ENCODE peak calls at places on chromosomes 11 and 22, in seven cellular contexts. U, Z, C, Q, B, D and H are unnamed samples.
A peak's percentile ranks its signal among the peaks of the same experiment; 100 is the strongest.

GRCh38 chr11:16195659-16196058 is 160.7 kb downstream of the SOX6 start:
- DNase-seq in U (no peak), Z (no peak), C (no peak), Q (no peak), B (no peak), D (no peak), H (no peak)

GRCh38 chr22:28801845-28802594 is 1.7 kb upstream of the XBP1 start:
- DNase-seq in U (no peak), Z (no peak), C (no peak), Q (no peak), B (no peak), D (no peak), H (no peak)

GRCh38 chr11:83272627-83273026 is 13.5 kb downstream of the CCDC90B start:
- DNase-seq in U (no peak), Z (no peak), C (no peak), Q (no peak), B (no peak), D (no peak), H (no peak)

GRCh38 chr11:60563553-60564235 is 48.5 kb downstream of the MS4A13 start:
- DNase-seq in U (no peak), Z (no peak), C (no peak), Q (no peak), B (peak; percentile 20), D (no peak), H (peak; percentile 21)

GRCh38 chr11:17767301-17767885 is 32.8 kb downstream of the KCNC1 start:
- DNase-seq in U (no peak), Z (peak; percentile 14), C (no peak), Q (peak; percentile 36), B (no peak), D (no peak), H (no peak)

GRCh38 chr22:21778705-21779363 is 43.2 kb upstream of the YPEL1 start:
- DNase-seq in U (no peak), Z (no peak), C (no peak), Q (no peak), B (no peak), D (no peak), H (no peak)

GRCh38 chr22:27809700-27810365 is 8.3 kb upstream of the MN1 start:
- DNase-seq in U (no peak), Z (no peak), C (no peak), Q (no peak), B (no peak), D (no peak), H (no peak)

GRCh38 chr22:47163876-47164513 is 401.5 kb downstream of the TBC1D22A start:
- DNase-seq in U (no peak), Z (no peak), C (peak; percentile 35), Q (peak; percentile 55), B (no peak), D (no peak), H (no peak)

GRCh38 chr11:371716-372590 is 2.7 kb downstream of the B4GALNT4 start:
- DNase-seq in U (no peak), Z (no peak), C (no peak), Q (peak; percentile 54), B (no peak), D (no peak), H (no peak)

GRCh38 chr11:102497061-102497460 is 33.5 kb downstream of the MMP7 start:
- DNase-seq in U (no peak), Z (no peak), C (no peak), Q (no peak), B (no peak), D (no peak), H (no peak)

GRCh38 chr11:64447717-64448598 is 89.0 kb downstream of the RPS6KA4 start:
- DNase-seq in U (no peak), Z (no peak), C (peak; percentile 73), Q (peak; percentile 87), B (no peak), D (no peak), H (peak; percentile 43)

DNA sequence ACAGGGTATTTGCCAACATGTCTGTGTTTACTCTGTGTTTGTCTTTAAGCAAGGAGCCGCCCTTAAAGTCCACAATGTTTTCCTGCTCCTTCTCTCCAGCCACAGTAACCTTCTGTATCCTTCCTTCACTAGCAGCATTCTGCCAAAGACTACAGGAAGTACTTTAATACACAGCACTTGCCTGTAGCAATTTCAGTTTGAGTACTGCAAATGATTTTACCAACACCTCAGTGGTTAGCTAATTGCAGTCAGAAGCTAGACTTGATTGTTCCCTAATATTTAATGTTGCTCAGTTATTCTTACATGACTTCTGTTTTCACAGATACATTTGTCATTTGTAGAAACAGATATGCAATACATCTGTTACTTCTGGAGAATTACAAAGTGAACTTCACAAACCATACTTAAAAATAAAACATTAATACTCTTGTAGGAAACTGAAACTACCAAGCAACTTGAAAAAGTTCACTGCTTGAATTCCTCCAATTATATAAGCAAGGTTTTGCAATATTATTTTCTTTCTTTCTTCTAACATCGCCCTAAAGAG is 69.1 kb downstream of the FCHSD2 start:
- DNase-seq in U (no peak), Z (no peak), C (no peak), Q (no peak), B (no peak), D (no peak), H (peak; percentile 64)
- H3K4me3 ChIP-seq in U (no peak overlapping the region), Z (no peak overlapping the region), C (peak overlapping the region; percentile 34), Q (no peak overlapping the region), B (no peak overlapping the region), D (no peak overlapping the region), H (peak overlapping the region; percentile 39)

GRCh38 chr11:93921695-93922468 is 71.5 kb upstream of the VSTM5 start:
- DNase-seq in U (peak; percentile 33), Z (no peak), C (no peak), Q (no peak), B (peak; percentile 87), D (peak; percentile 54), H (peak; percentile 7)
- H3K27me3 ChIP-seq in U (no peaks in the 10 kb centered on the region), Z (no peaks in the 10 kb centered on the region), C (no peaks in the 10 kb centered on the region), Q (no peaks in the 10 kb centered on the region), B (no peaks in the 10 kb centered on the region), D (no peaks in the 10 kb centered on the region), H (no peaks in the 10 kb centered on the region)

DNA sequence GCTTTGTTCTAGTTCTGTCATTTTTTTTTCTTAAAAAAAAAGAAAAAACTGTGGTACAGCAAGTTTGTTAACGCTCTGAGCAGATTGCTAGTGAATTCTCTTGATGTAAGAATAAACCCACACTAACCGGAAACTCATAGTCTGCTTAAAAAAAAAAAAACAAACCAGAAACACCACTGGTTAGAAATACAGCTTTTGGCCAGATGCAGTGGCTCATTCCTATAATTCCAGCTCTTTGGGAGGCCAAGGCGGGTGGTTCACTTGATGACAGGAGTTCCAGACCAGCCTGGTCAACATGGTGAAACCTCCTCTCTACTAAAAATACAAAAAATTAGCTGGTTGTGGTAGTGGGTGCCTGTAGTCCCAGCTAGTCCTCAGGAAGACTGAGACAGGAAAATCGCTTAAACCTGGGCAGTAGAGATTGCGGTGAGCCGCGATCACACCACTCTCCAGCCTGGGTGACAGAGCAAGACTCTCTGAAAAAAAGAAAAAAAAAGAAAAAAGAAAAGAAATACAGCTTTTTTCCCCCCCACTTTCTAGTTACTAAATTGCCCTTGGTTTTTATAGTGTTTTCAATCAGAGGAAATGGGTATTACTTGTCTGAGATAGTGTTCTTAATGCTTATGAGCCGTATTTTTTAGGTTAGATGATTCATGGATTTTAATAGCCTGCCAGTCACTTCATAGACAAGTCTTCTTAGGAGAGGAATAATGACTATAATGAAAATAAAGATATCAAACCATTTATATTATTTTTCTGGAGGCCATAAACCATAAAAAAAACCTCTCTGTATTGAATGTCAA is 222.8 kb downstream of the DDX10 start:
- DNase-seq in U (no peak), Z (no peak), C (no peak), Q (no peak), B (no peak), D (no peak), H (no peak)
- H3K4me3 ChIP-seq in U (no peak overlapping the region), Z (no peak overlapping the region), C (no peak overlapping the region), Q (no peak overlapping the region), B (no peak overlapping the region), D (no peak overlapping the region), H (no peak overlapping the region)

DNA sequence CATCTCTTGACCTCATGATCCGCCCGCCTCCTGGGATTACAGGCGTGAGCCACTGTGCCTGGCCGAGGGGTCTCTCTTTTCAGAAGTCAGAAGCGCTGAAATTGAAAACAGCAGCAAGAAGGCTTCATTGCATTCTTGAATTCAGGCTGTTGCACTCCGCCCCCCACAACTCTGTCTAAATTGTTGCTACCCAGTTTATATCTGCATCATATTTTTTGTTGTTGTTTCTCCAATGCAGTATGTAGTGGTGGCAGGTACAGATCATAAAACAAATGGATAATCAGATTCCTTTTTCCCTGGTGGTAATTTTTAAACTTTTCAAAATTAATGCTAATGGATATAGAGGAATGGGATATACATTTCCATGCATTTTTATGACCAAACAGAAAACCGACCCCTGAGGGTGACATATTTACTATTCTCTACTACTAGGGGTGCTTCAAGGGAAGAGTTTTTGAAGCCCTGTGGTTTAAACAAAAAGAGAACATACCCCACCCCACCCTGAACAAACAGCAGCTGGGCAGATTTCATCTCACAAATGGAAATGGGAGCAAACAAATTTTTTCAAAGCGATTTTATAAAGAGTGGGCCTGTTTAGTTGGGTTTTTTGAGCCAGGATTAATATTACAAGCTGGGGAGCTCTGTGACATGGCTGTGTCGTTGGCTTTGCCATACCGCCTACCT is 16.1 kb upstream of the TMA7B start:
- DNase-seq in U (no peak), Z (no peak), C (no peak), Q (no peak), B (no peak), D (no peak), H (no peak)
- H3K27me3 ChIP-seq in U (no peaks in the 10 kb centered on the region), Z (no peaks in the 10 kb centered on the region), C (no peaks in the 10 kb centered on the region), Q (no peaks in the 10 kb centered on the region), B (no peaks in the 10 kb centered on the region), D (no peaks in the 10 kb centered on the region), H (no peaks in the 10 kb centered on the region)

GRCh38 chr22:42074846-42075245 is 798 bp downstream of the PHETA2 start:
- DNase-seq in U (no peak), Z (no peak), C (no peak), Q (no peak), B (no peak), D (no peak), H (no peak)

GRCh38 chr22:42074153-42074750 is at the start of gene PHETA2:
- DNase-seq in U (peak; percentile 64), Z (peak; percentile 73), C (peak; percentile 75), Q (peak; percentile 87), B (no peak), D (no peak), H (peak; percentile 69)

GRCh38 chr22:42076764-42077485 is 2.6 kb upstream of the SMDT1 start:
- DNase-seq in U (no peak), Z (no peak), C (no peak), Q (no peak), B (no peak), D (no peak), H (no peak)

GRCh38 chr22:42073568-42074152 is 388 bp upstream of the PHETA2 start:
- DNase-seq in U (no peak), Z (no peak), C (no peak), Q (peak; percentile 65), B (no peak), D (no peak), H (no peak)

DNA sequence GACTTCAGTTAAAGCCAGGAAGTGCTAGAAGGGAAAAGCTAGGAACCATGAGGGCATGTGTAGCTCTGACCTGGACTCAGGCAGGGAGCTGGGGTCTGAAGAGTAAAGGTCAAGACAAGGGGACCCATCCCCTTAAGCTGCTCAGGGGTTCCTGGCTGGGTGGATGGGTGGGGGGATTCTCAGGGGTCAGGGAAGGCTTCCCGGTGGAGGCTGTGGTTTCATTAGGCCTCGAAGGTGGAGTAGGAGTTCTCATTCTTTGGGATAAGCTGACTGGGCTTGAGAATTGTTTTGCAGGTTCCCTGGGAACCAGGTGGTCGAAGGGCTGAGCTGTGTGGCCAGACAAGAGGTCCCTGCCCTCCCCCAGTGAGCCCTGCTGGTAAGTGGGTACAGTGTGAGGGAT is 1.2 kb downstream of the PHETA2 start:
- DNase-seq in U (no peak), Z (no peak), C (no peak), Q (no peak), B (no peak), D (no peak), H (no peak)
- H3K4me3 ChIP-seq in U (no peak overlapping the region), Z (no peak overlapping the region), C (no peak overlapping the region), Q (no peak overlapping the region), B (no peak overlapping the region), D (no peak overlapping the region), H (no peak overlapping the region)